ENCODE peak calls at places on chromosomes 12 and 14, in ten cellular contexts. N is nephron progenitor cell; R is T-cell; G is A172; U is CD8-positive, alpha-beta T cell; B is NCI-H1105; Z is psoas muscle; T is activated T-cell treated with anti-CD3 and anti-CD28 coated beads for 1 hour; L is activated gamma-delta T cell treated with Interleukin-2 at 50 U/mL for 16 hours; E is NCI-H1417. Y is an unnamed sample.

GRCh38 chr14:91108941-91109611 is 4.8 kb upstream of the DGLUCY start:
- DNase-seq in N (no peak), R (no peak), G (no peak), U (no peak), B (no peak), Z (no peak), T (no peak), L (peak; percentile 32), E (no peak), Y (peak; percentile 14)

GRCh38 chr14:92297818-92298595 is 25.0 kb upstream of the SLC24A4 start:
- DNase-seq in N (no peak), R (no peak), G (no peak), U (no peak), B (no peak), Z (no peak), T (no peak), L (no peak), E (no peak), Y (no peak)

GRCh38 chr14:64611358-64612020 is 61.7 kb downstream of the PPP1R36 start:
- DNase-seq in N (no peak), R (no peak), G (peak; percentile 37), U (no peak), B (no peak), Z (no peak), T (no peak), L (no peak), E (no peak), Y (no peak)

GRCh38 chr12:46024099-46024498 is 33.7 kb upstream of the SCAF11 start:
- DNase-seq in N (no peak), R (no peak), G (no peak), U (no peak), B (no peak), Z (no peak), T (no peak), L (no peak), E (no peak), Y (no peak)

GRCh38 chr14:62889354-62889753 is 155.9 kb downstream of the KCNH5 start:
- DNase-seq in N (no peak), R (no peak), G (no peak), U (no peak), B (peak; percentile 34), Z (no peak), T (no peak), L (no peak), E (no peak), Y (no peak)

GRCh38 chr12:3236345-3237153 is 159.4 kb downstream of the TSPAN9 start:
- DNase-seq in N (peak; percentile 51), R (no peak), G (peak; percentile 80), U (no peak), B (no peak), Z (peak; percentile 49), T (no peak), L (no peak), E (peak; percentile 34), Y (no peak)

GRCh38 chr12:130764475-130765185 is 48.5 kb upstream of the RIMBP2 start:
- DNase-seq in N (no peak), R (no peak), G (no peak), U (no peak), B (no peak), Z (no peak), T (no peak), L (no peak), E (no peak), Y (no peak)

GRCh38 chr12:25552681-25553080 is 402 bp downstream of the LMNTD1 start:
- DNase-seq in N (no peak), R (no peak), G (no peak), U (no peak), B (no peak), Z (no peak), T (no peak), L (no peak), E (no peak), Y (no peak)

GRCh38 chr12:33825986-33826602 is 196.2 kb upstream of the ALG10 start:
- DNase-seq in N (no peak), R (no peak), G (no peak), U (no peak), B (peak; percentile 13), Z (no peak), T (no peak), L (no peak), E (peak; percentile 73), Y (no peak)

GRCh38 chr14:92108345-92109254 is 2.2 kb upstream of the ATXN3 start:
- DNase-seq in N (peak; percentile 27), R (no peak), G (no peak), U (no peak), B (no peak), Z (no peak), T (no peak), L (no peak), E (no peak), Y (peak; percentile 39)

GRCh38 chr14:91244501-91244901 is at the start of gene GPR68:
- DNase-seq in N (peak; percentile 44), R (no peak), G (peak; percentile 50), U (no peak), B (no peak), Z (peak; percentile 53), T (no peak), L (peak; percentile 34), E (peak; percentile 74), Y (no peak)

GRCh38 chr12:12794686-12795085 is 9.2 kb downstream of the APOLD1 start:
- DNase-seq in N (no peak), R (no peak), G (no peak), U (no peak), B (no peak), Z (no peak), T (no peak), L (no peak), E (no peak), Y (no peak)

GRCh38 chr12:57135487-57135886 is 7.2 kb downstream of the LRP1 start:
- DNase-seq in N (no peak), R (no peak), G (no peak), U (no peak), B (no peak), Z (peak; percentile 68), T (no peak), L (no peak), E (no peak), Y (no peak)

GRCh38 chr14:58918066-58918465 is 270.4 kb upstream of the DAAM1 start:
- DNase-seq in N (no peak), R (no peak), G (no peak), U (no peak), B (no peak), Z (no peak), T (no peak), L (no peak), E (no peak), Y (no peak)

GRCh38 chr14:101820283-101820798 is 58.8 kb downstream of the PPP2R5C start:
- DNase-seq in N (no peak), R (peak; percentile 43), G (no peak), U (peak; percentile 25), B (no peak), Z (no peak), T (no peak), L (peak; percentile 38), E (no peak), Y (no peak)

GRCh38 chr12:50728417-50728816 is 35.5 kb upstream of the ATF1 start:
- DNase-seq in N (no peak), R (no peak), G (no peak), U (no peak), B (no peak), Z (no peak), T (no peak), L (no peak), E (no peak), Y (no peak)

GRCh38 chr14:100325958-100326357 is 2.8 kb downstream of the SLC25A47 start:
- DNase-seq in N (no peak), R (no peak), G (no peak), U (no peak), B (no peak), Z (no peak), T (no peak), L (no peak), E (no peak), Y (no peak)

GRCh38 chr12:124909831-124910560 is 4.5 kb downstream of the UBC start:
- DNase-seq in N (no peak), R (no peak), G (peak; percentile 22), U (no peak), B (no peak), Z (no peak), T (no peak), L (no peak), E (no peak), Y (no peak)

GRCh38 chr12:120067901-120068300 is 48.7 kb downstream of the RAB35 start:
- DNase-seq in N (no peak), R (no peak), G (no peak), U (no peak), B (no peak), Z (no peak), T (no peak), L (no peak), E (peak; percentile 50), Y (no peak)

GRCh38 chr12:30796891-30797371 is 42.2 kb upstream of the CAPRIN2 start:
- DNase-seq in N (peak; percentile 33), R (no peak), G (peak; percentile 70), U (no peak), B (no peak), Z (no peak), T (no peak), L (no peak), E (peak; percentile 33), Y (no peak)

GRCh38 chr12:114430306-114430705 is 24.4 kb upstream of the TBX5 start:
- DNase-seq in N (no peak), R (no peak), G (peak; percentile 67), U (no peak), B (no peak), Z (no peak), T (no peak), L (no peak), E (no peak), Y (no peak)

GRCh38 chr12:1464925-1465324 is 129.5 kb downstream of the FBXL14 start:
- DNase-seq in N (no peak), R (no peak), G (no peak), U (no peak), B (no peak), Z (no peak), T (no peak), L (no peak), E (no peak), Y (no peak)

GRCh38 chr12:57737467-57738141 is 938 bp downstream of the AGAP2 start:
- DNase-seq in N (peak; percentile 64), R (no peak), G (no peak), U (no peak), B (no peak), Z (no peak), T (no peak), L (no peak), E (peak; percentile 65), Y (peak; percentile 62)

GRCh38 chr12:4911316-4911994 is 1.8 kb downstream of the KCNA1 start:
- DNase-seq in N (no peak), R (no peak), G (no peak), U (no peak), B (no peak), Z (no peak), T (no peak), L (no peak), E (no peak), Y (no peak)